ENCODE peak calls at places on chromosome 19, in eight cellular contexts. One of them, this sample, is unnamed.

GRCh38 chr19:6038634-6039405 is 60.9 kb upstream of the RANBP3 start:
- DNase-seq in HCT116: no peak
- DNase-seq in GM23338: no peak
- DNase-seq in HL-60: no peak
- DNase-seq in suprapubic skin: peak; percentile 11
- DNase-seq in endothelial cell of umbilical vein: no peak
- DNase-seq in stomach: no peak
- DNase-seq in prostate gland: no peak
- DNase-seq in this sample: no peak

GRCh38 chr19:19538077-19538764 is at the start of gene CILP2:
- DNase-seq in HCT116: no peak
- DNase-seq in GM23338: peak; percentile 89
- DNase-seq in HL-60: no peak
- DNase-seq in suprapubic skin: no peak
- DNase-seq in endothelial cell of umbilical vein: no peak
- DNase-seq in stomach: peak; percentile 37
- DNase-seq in prostate gland: no peak
- DNase-seq in this sample: peak; percentile 93

GRCh38 chr19:33449799-33450198 is 71.8 kb downstream of the PEPD start:
- DNase-seq in HCT116: no peak
- DNase-seq in GM23338: no peak
- DNase-seq in HL-60: no peak
- DNase-seq in suprapubic skin: no peak
- DNase-seq in endothelial cell of umbilical vein: no peak
- DNase-seq in stomach: no peak
- DNase-seq in prostate gland: no peak
- DNase-seq in this sample: no peak

GRCh38 chr19:19420570-19421301 is 15.3 kb downstream of the GATAD2A start:
- DNase-seq in HCT116: no peak
- DNase-seq in GM23338: no peak
- DNase-seq in HL-60: no peak
- DNase-seq in suprapubic skin: no peak
- DNase-seq in endothelial cell of umbilical vein: no peak
- DNase-seq in stomach: no peak
- DNase-seq in prostate gland: peak; percentile 40
- DNase-seq in this sample: no peak

GRCh38 chr19:9046694-9047093 is 36.5 kb upstream of the MUC16 start:
- DNase-seq in HCT116: no peak
- DNase-seq in GM23338: no peak
- DNase-seq in HL-60: no peak
- DNase-seq in suprapubic skin: no peak
- DNase-seq in endothelial cell of umbilical vein: no peak
- DNase-seq in stomach: no peak
- DNase-seq in prostate gland: no peak
- DNase-seq in this sample: no peak

GRCh38 chr19:38013913-38014575 is 107.0 kb downstream of the SIPA1L3 start:
- DNase-seq in HCT116: no peak
- DNase-seq in GM23338: no peak
- DNase-seq in HL-60: no peak
- DNase-seq in suprapubic skin: no peak
- DNase-seq in endothelial cell of umbilical vein: no peak
- DNase-seq in stomach: no peak
- DNase-seq in prostate gland: no peak
- DNase-seq in this sample: no peak

GRCh38 chr19:16070366-16070990 is 5.8 kb upstream of the TPM4 start:
- DNase-seq in HCT116: peak; percentile 86
- DNase-seq in GM23338: no peak
- DNase-seq in HL-60: peak; percentile 84
- DNase-seq in suprapubic skin: peak; percentile 89
- DNase-seq in endothelial cell of umbilical vein: peak; percentile 81
- DNase-seq in stomach: peak; percentile 92
- DNase-seq in prostate gland: peak; percentile 92
- DNase-seq in this sample: peak; percentile 95

GRCh38 chr19:33054623-33055022 is 10.1 kb downstream of the RHPN2 start:
- DNase-seq in HCT116: peak; percentile 74
- DNase-seq in GM23338: no peak
- DNase-seq in HL-60: no peak
- DNase-seq in suprapubic skin: peak; percentile 84
- DNase-seq in endothelial cell of umbilical vein: no peak
- DNase-seq in stomach: peak; percentile 90
- DNase-seq in prostate gland: peak; percentile 69
- DNase-seq in this sample: no peak

GRCh38 chr19:38745316-38745715 is 1.0 kb upstream of the CAPN12 start:
- DNase-seq in HCT116: no peak
- DNase-seq in GM23338: no peak
- DNase-seq in HL-60: no peak
- DNase-seq in suprapubic skin: no peak
- DNase-seq in endothelial cell of umbilical vein: no peak
- DNase-seq in stomach: no peak
- DNase-seq in prostate gland: no peak
- DNase-seq in this sample: no peak

GRCh38 chr19:34904521-34904845 is 22.2 kb upstream of the ZNF30 start:
- DNase-seq in HCT116: no peak
- DNase-seq in GM23338: peak; percentile 74
- DNase-seq in HL-60: no peak
- DNase-seq in suprapubic skin: no peak
- DNase-seq in endothelial cell of umbilical vein: no peak
- DNase-seq in stomach: no peak
- DNase-seq in prostate gland: no peak
- DNase-seq in this sample: no peak

GRCh38 chr19:44608391-44608821 is 5.0 kb upstream of the IGSF23 start:
- DNase-seq in HCT116: no peak
- DNase-seq in GM23338: no peak
- DNase-seq in HL-60: no peak
- DNase-seq in suprapubic skin: no peak
- DNase-seq in endothelial cell of umbilical vein: peak; percentile 87
- DNase-seq in stomach: no peak
- DNase-seq in prostate gland: no peak
- DNase-seq in this sample: no peak

GRCh38 chr19:4278460-4278901 is 585 bp upstream of the SHD start:
- DNase-seq in HCT116: no peak
- DNase-seq in GM23338: peak; percentile 59
- DNase-seq in HL-60: no peak
- DNase-seq in suprapubic skin: no peak
- DNase-seq in endothelial cell of umbilical vein: no peak
- DNase-seq in stomach: no peak
- DNase-seq in prostate gland: no peak
- DNase-seq in this sample: no peak

GRCh38 chr19:7930765-7931164 is 4.8 kb upstream of the CTXN1 start:
- DNase-seq in HCT116: no peak
- DNase-seq in GM23338: no peak
- DNase-seq in HL-60: no peak
- DNase-seq in suprapubic skin: no peak
- DNase-seq in endothelial cell of umbilical vein: no peak
- DNase-seq in stomach: no peak
- DNase-seq in prostate gland: no peak
- DNase-seq in this sample: no peak

GRCh38 chr19:7926727-7927604 is 1.0 kb upstream of the CTXN1 start:
- DNase-seq in HCT116: no peak
- DNase-seq in GM23338: no peak
- DNase-seq in HL-60: no peak
- DNase-seq in suprapubic skin: peak; percentile 70
- DNase-seq in endothelial cell of umbilical vein: no peak
- DNase-seq in stomach: no peak
- DNase-seq in prostate gland: no peak
- DNase-seq in this sample: peak; percentile 84

GRCh38 chr19:7927605-7928333 is 1.8 kb upstream of the CTXN1 start:
- DNase-seq in HCT116: no peak
- DNase-seq in GM23338: no peak
- DNase-seq in HL-60: no peak
- DNase-seq in suprapubic skin: peak; percentile 68
- DNase-seq in endothelial cell of umbilical vein: no peak
- DNase-seq in stomach: no peak
- DNase-seq in prostate gland: no peak
- DNase-seq in this sample: peak; percentile 81

GRCh38 chr19:7928334-7928706 is 2.4 kb upstream of the CTXN1 start:
- DNase-seq in HCT116: no peak
- DNase-seq in GM23338: no peak
- DNase-seq in HL-60: no peak
- DNase-seq in suprapubic skin: peak; percentile 63
- DNase-seq in endothelial cell of umbilical vein: no peak
- DNase-seq in stomach: no peak
- DNase-seq in prostate gland: no peak
- DNase-seq in this sample: no peak

GRCh38 chr19:7928741-7929701 is 3.1 kb upstream of the CTXN1 start:
- DNase-seq in HCT116: no peak
- DNase-seq in GM23338: peak; percentile 89
- DNase-seq in HL-60: no peak
- DNase-seq in suprapubic skin: peak; percentile 82
- DNase-seq in endothelial cell of umbilical vein: peak; percentile 65
- DNase-seq in stomach: no peak
- DNase-seq in prostate gland: peak; percentile 68
- DNase-seq in this sample: peak; percentile 85
- H3K4me3 ChIP-seq in HCT116: no peak overlapping the region
- H3K4me3 ChIP-seq in GM23338: no peak overlapping the region
- H3K4me3 ChIP-seq in HL-60: no peak overlapping the region
- H3K4me3 ChIP-seq in suprapubic skin: peak overlapping the region; percentile 11
- H3K4me3 ChIP-seq in endothelial cell of umbilical vein: no peak overlapping the region
- H3K4me3 ChIP-seq in stomach: no peak overlapping the region
- H3K4me3 ChIP-seq in prostate gland: peak overlapping the region; percentile 14
- H3K4me3 ChIP-seq in this sample: no peak overlapping the region

DNA sequence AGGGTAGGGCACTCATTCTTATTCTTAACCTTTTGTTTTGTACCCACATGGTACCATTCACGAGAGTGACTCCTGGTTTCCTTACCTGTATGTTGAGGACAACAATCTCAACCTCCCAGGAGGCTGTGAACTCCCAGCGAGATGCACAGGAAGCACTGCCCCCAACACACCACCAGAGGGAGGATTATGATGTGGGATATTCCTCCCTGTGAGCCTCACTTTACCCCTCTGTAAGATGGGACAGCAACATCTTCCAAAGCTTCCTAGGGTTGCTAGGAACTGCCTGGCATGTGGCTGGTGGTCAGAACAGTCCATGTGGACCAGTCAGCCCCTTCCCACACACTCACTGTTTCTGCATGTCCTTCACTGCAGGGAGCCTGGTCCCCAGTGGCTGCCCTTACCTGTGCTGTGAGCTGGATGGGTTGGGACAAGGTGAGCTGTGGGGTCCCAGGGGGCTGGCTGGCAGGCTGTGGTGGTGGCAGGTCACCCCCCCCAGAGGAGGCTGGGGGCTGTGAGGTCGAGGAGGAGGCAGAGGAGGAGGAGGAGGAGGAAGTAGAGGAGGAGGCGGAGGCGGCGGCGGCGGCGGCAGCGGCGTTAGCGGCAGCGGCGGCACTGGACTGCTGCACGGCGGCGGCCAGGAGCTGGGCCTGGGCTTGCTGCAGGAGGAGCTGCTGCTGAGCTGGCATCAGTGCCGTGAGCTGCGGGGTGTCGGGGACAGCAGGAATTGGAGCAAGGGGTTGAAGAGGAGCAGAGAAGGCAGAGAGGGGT is 15.8 kb downstream of the POU2F2 start:
- DNase-seq in HCT116: no peak
- DNase-seq in GM23338: no peak
- DNase-seq in HL-60: no peak
- DNase-seq in suprapubic skin: no peak
- DNase-seq in endothelial cell of umbilical vein: no peak
- DNase-seq in stomach: no peak
- DNase-seq in prostate gland: no peak
- DNase-seq in this sample: no peak
- TF ChIP-seq CTCF in HCT116: peak; percentile 41
- TF ChIP-seq CTCF in GM23338: peak; percentile 36
- TF ChIP-seq CTCF in HL-60: no peak
- TF ChIP-seq CTCF in suprapubic skin: no peak
- TF ChIP-seq CTCF in endothelial cell of umbilical vein: no peak
- TF ChIP-seq CTCF in stomach: no peak
- TF ChIP-seq CTCF in prostate gland: no peak
- TF ChIP-seq CTCF in this sample: no peak

DNA sequence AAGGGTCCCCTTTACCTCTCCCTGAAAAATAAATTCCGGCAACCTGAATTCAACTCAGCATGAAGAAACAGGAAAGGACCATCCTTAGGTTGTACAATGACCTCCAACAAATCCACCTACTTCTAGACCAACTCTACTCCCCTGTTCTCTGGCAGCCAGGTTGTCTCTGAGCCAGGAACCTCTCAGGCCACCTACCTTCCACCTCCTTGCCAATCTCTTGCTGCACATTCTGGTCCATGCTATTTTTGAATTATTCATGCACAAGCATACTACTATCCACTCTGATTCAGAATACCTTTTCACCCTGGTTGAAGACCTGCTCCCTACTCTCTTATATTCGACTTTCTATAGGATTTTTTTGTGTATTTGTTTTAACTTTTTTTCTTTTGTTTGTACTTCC is 415.0 kb upstream of the ZNF507 start:
- DNase-seq in HCT116: no peak
- DNase-seq in GM23338: no peak
- DNase-seq in HL-60: no peak
- DNase-seq in suprapubic skin: no peak
- DNase-seq in endothelial cell of umbilical vein: no peak
- DNase-seq in stomach: no peak
- DNase-seq in prostate gland: no peak
- DNase-seq in this sample: no peak
- TF ChIP-seq POLR2AphosphoS5 in HCT116: no peak
- TF ChIP-seq POLR2AphosphoS5 in GM23338: no peak
- TF ChIP-seq POLR2AphosphoS5 in HL-60: no peak
- TF ChIP-seq POLR2AphosphoS5 in suprapubic skin: no peak
- TF ChIP-seq POLR2AphosphoS5 in endothelial cell of umbilical vein: no peak
- TF ChIP-seq POLR2AphosphoS5 in stomach: no peak
- TF ChIP-seq POLR2AphosphoS5 in prostate gland: no peak
- TF ChIP-seq POLR2AphosphoS5 in this sample: no peak

DNA sequence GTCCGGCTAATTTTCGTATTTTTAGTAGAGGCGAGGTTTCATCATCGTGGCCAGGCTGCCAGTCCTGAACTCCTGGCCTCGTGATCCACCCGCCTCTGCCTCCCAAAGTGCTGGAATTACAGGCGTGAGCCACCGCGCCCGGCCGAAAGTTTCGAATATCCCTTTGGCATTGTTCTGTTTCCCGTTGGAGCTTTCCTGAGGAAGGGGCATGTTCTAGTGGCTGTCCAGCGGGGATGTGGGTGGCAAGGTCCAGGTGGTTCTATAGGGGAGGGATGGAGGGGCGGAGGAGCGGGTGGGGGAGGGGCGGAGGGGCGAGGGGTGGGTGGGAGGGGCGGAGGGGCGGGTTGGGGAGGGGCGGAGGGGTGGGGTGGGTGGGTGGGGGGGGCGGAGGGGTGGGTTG is 2.1 kb upstream of the BSG start:
- DNase-seq in HCT116: no peak
- DNase-seq in GM23338: no peak
- DNase-seq in HL-60: no peak
- DNase-seq in suprapubic skin: peak; percentile 70
- DNase-seq in endothelial cell of umbilical vein: no peak
- DNase-seq in stomach: no peak
- DNase-seq in prostate gland: no peak
- DNase-seq in this sample: no peak
- H3K4me3 ChIP-seq in HCT116: no peak overlapping the region
- H3K4me3 ChIP-seq in GM23338: no peak overlapping the region
- H3K4me3 ChIP-seq in HL-60: no peak overlapping the region
- H3K4me3 ChIP-seq in suprapubic skin: no peak overlapping the region
- H3K4me3 ChIP-seq in endothelial cell of umbilical vein: no peak overlapping the region
- H3K4me3 ChIP-seq in stomach: no peak overlapping the region
- H3K4me3 ChIP-seq in prostate gland: no peak overlapping the region
- H3K4me3 ChIP-seq in this sample: no peak overlapping the region